ENCODE peak calls at places on chromosomes 1 and 21, in six cellular contexts. M is SJSA1, Q is IMR-90, K is T-helper 2 cell, P is NT2/D1, N is T1000. I is an unnamed sample.

GRCh38 chr1:25847929-25848328 is 11.3 kb downstream of the AUNIP start:
- DNase-seq in M (no peak), K (no peak), Q (no peak), N (no peak), P (no peak), I (no peak)

GRCh38 chr1:174262747-174263241 is 103.5 kb downstream of the RABGAP1L start:
- DNase-seq in P (peak), K (peak), Q (peak), M (no peak), N (no peak), I (no peak)

GRCh38 chr21:42107881-42108553 is 36.9 kb downstream of the UMODL1 start:
- DNase-seq in M (peak), Q (peak), K (peak), P (peak), N (no peak), I (peak)

GRCh38 chr1:173161510-173162221 is 45.5 kb downstream of the TNFSF4 start:
- DNase-seq in P (no peak), N (no peak), K (no peak), M (no peak), Q (peak), I (no peak)

GRCh38 chr21:26982767-26983166 is 15.9 kb upstream of the ADAMTS5 start:
- DNase-seq in M (no peak), K (no peak), P (no peak), Q (peak), N (peak), I (no peak)

GRCh38 chr1:86774305-86775304 is 70.2 kb downstream of the SH3GLB1 start:
- DNase-seq in Q (peak), P (peak), N (peak), K (peak), M (peak), I (no peak)

GRCh38 chr1:228081578-228082259 is 789 bp upstream of the ARF1 start:
- DNase-seq in N (no peak), P (no peak), Q (no peak), M (no peak), K (peak), I (peak)

GRCh38 chr1:54016343-54017282 is 1.4 kb downstream of the LDLRAD1 start:
- DNase-seq in N (peak), K (no peak), P (peak), M (peak), Q (peak), I (no peak)

GRCh38 chr1:177045156-177045555 is 119.4 kb downstream of the ASTN1 start:
- DNase-seq in M (no peak), P (no peak), K (no peak), Q (no peak), N (no peak), I (no peak)

GRCh38 chr1:36889846-36890245 is 144.5 kb downstream of the GRIK3 start:
- DNase-seq in N (no peak), Q (no peak), P (no peak), M (peak), K (no peak), I (no peak)

GRCh38 chr1:171902527-171902926 is 61.2 kb downstream of the DNM3 start:
- DNase-seq in K (no peak), Q (no peak), N (no peak), M (no peak), P (no peak), I (no peak)